ENCODE peak calls at places on chromosomes 5 and 9, in four cellular contexts. L, U, K and B are unnamed samples.

GRCh38 chr5:108459661-108460170 is 77.8 kb upstream of the FBXL17 start:
- DNase-seq in L (no peak), U (no peak), K (no peak), B (no peak)

GRCh38 chr5:38323645-38324295 is 65.4 kb downstream of the EGFLAM start:
- DNase-seq in U (no peak), K (no peak), L (no peak), B (no peak)

GRCh38 chr5:8829322-8830029 is 716.4 kb downstream of the SEMA5A start:
- DNase-seq in U (peak), L (no peak), K (no peak), B (no peak)

GRCh38 chr5:107668933-107669542 is 1.7 kb downstream of the EFNA5 start:
- DNase-seq in K (peak), L (peak), U (no peak), B (no peak)

GRCh38 chr5:154063372-154063771 is 24.6 kb downstream of the MFAP3 start:
- DNase-seq in K (no peak), U (no peak), L (no peak), B (no peak)

GRCh38 chr5:36444582-36444999 is 142.9 kb upstream of the RANBP3L start:
- DNase-seq in L (no peak), K (no peak), U (no peak), B (no peak)

GRCh38 chr5:93588586-93589347 is 5.7 kb downstream of the NR2F1 start:
- DNase-seq in U (no peak), L (no peak), K (no peak), B (no peak)

GRCh38 chr5:177310332-177310731 is 1.4 kb downstream of the MXD3 start:
- DNase-seq in K (no peak), U (no peak), L (peak), B (peak)

GRCh38 chr5:171745602-171746001 is 40.0 kb upstream of the SMIM23 start:
- DNase-seq in U (no peak), L (no peak), K (no peak), B (no peak)

GRCh38 chr5:39464096-39464495 is 39.3 kb upstream of the DAB2 start:
- DNase-seq in U (no peak), K (no peak), L (no peak), B (no peak)

GRCh38 chr5:38265546-38266179 is 7.3 kb downstream of the EGFLAM start:
- DNase-seq in L (peak), K (peak), U (peak), B (no peak)

GRCh38 chr9:105062222-105062850 is 134.4 kb upstream of the ABCA1 start:
- DNase-seq in L (no peak), K (no peak), U (no peak), B (no peak)

GRCh38 chr5:74017786-74018211 is 391.8 kb downstream of the ARHGEF28 start:
- DNase-seq in U (no peak), L (no peak), K (no peak), B (no peak)

GRCh38 chr9:124594673-124595072 is 87.5 kb upstream of the NR5A1 start:
- DNase-seq in L (no peak), U (no peak), K (no peak), B (no peak)

GRCh38 chr9:93223241-93224180 is 39.6 kb downstream of the WNK2 start:
- DNase-seq in U (peak), L (peak), K (no peak), B (no peak)

GRCh38 chr5:15483348-15484090 is 16.5 kb upstream of the FBXL7 start:
- DNase-seq in L (no peak), K (no peak), U (no peak), B (no peak)

GRCh38 chr5:42429694-42430093 is 6.5 kb downstream of the GHR start:
- DNase-seq in U (no peak), L (no peak), K (no peak), B (no peak)

GRCh38 chr5:133327946-133328401 is 276.2 kb downstream of the HSPA4 start:
- DNase-seq in K (no peak), L (no peak), U (no peak), B (no peak)

GRCh38 chr9:130707225-130707976 is 13.8 kb downstream of the EXOSC2 start:
- DNase-seq in U (no peak), L (peak), K (peak), B (no peak)

GRCh38 chr9:131469951-131470350 is 32.8 kb upstream of the POMT1 start:
- DNase-seq in K (no peak), L (peak), U (no peak), B (peak)

GRCh38 chr9:34125681-34126206 is 754 bp downstream of the DCAF12 start:
- DNase-seq in U (no peak), L (no peak), K (peak), B (no peak)

GRCh38 chr5:174306345-174307030 is 261.0 kb downstream of the NSG2 start:
- DNase-seq in L (no peak), K (no peak), U (no peak), B (no peak)

GRCh38 chr5:112642885-112643284 is 94.8 kb upstream of the APC start:
- DNase-seq in U (no peak), K (no peak), L (no peak), B (no peak)

GRCh38 chr5:78569441-78569840 is 79.1 kb downstream of the LHFPL2 start:
- DNase-seq in K (no peak), U (peak), L (peak), B (no peak)

GRCh38 chr5:28473531-28474107 is 1435.2 kb upstream of the CDH9 start:
- DNase-seq in K (no peak), L (no peak), U (no peak), B (no peak)

GRCh38 chr5:142508630-142509425 is 177.1 kb downstream of the FGF1 start:
- DNase-seq in K (no peak), L (no peak), U (no peak), B (no peak)

GRCh38 chr5:147968855-147969254 is 62.5 kb upstream of the C5orf46 start:
- DNase-seq in K (no peak), U (no peak), L (no peak), B (no peak)

GRCh38 chr9:136992819-136993369 is 672 bp downstream of the PAXX start:
- DNase-seq in L (no peak), K (no peak), U (no peak), B (no peak)

GRCh38 chr9:463455-464125 is 248.9 kb downstream of the DOCK8 start:
- DNase-seq in K (no peak), L (no peak), U (no peak), B (no peak)

GRCh38 chr5:111697881-111698757 is 58.9 kb downstream of the NREP start:
- DNase-seq in L (no peak), K (peak), U (no peak), B (no peak)

GRCh38 chr5:146084376-146084775 is 21.0 kb downstream of the PLAC8L1 start:
- DNase-seq in L (no peak), K (no peak), U (no peak), B (no peak)

GRCh38 chr5:72065751-72066255 is 41.5 kb upstream of the MAP1B start:
- DNase-seq in U (no peak), K (peak), L (no peak), B (no peak)

GRCh38 chr9:2936221-2936620 is 92.3 kb upstream of the PUM3 start:
- DNase-seq in L (no peak), K (no peak), U (no peak), B (no peak)
- TF ChIP-seq CTCF in L (no peak), K (no peak), U (no peak), B (no peak)

GRCh38 chr5:122076023-122076422 is 2.0 kb downstream of the LOX start:
- DNase-seq in K (no peak), U (no peak), L (no peak), B (no peak)
- TF ChIP-seq CTCF in K (no peak), U (no peak), L (no peak), B (no peak)

DNA sequence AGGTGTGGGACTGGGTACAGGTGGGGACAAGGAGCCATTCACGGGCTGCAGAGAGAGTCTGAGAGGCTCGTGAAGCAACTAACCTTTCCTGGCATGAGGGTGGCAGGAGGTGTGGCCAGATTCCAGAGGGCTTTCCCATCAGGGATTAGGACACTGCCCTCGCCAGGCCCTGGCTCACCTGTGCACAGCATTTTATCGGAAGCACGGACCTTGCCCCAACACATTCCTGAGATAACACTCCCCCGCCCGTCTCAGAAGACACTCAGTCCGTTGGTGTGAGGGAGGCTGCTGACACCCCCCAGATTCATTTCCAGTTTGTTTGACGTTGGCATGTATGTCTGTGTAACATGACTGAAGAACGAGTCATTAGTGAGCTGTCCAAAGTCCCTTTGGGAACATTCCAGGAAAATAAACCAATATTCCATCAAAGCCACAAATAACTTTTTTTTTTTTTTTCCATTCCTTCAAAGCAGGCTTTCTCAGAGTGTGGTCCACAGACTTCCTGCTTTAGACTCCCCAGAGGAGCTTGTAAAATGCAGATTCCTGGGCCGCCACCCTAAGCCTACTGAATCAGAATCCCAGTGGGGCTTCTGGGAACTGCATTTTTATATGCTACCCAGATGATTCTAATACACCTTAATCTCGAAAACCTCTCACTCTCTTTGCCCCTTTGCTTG is 23.4 kb downstream of the WWC1 start:
- DNase-seq in K (no peak), U (peak), L (no peak), B (no peak)
- TF ChIP-seq CTCF in K (no peak), U (no peak), L (no peak), B (peak)

DNA sequence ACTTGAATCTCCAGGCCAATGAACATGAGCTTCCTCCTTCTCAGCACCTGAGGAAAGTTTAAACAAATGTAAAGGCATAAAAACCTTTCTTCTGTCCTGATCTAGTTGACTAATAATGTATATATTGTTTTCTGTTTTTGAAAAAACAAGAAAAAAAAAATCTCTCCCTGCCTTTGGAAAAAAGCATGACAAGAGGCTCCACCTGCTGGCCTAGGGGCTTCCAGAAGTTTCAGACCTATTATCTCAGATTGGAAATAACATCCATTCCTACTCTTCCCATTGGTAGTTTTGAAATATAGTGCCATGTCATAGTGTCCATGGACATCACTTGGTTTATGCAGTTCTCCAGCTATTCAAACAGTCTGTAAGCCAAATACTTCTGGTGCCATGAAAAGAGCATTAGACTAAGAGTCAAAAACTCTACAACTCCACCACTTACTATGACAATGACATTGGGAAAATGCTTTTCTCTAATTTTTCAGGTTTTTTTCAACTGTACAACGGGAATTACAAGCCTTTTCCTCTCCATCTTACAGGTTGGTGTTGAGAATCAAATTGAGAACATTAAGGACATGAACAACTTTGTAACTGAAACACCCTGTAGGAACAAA is 409.6 kb upstream of the MPDZ start:
- DNase-seq in K (peak), L (no peak), U (no peak), B (no peak)
- TF ChIP-seq CTCF in K (peak), L (peak), U (peak), B (peak)

GRCh38 chr5:68285857-68286611 is 70.5 kb downstream of the PIK3R1 start:
- DNase-seq in L (no peak), K (no peak), U (no peak), B (no peak)
- TF ChIP-seq CTCF in L (peak), K (peak), U (peak), B (peak)

GRCh38 chr9:16286160-16286559 is 584.3 kb downstream of the BNC2 start:
- DNase-seq in K (no peak), U (no peak), L (no peak), B (no peak)

GRCh38 chr9:16293610-16294009 is 576.9 kb downstream of the BNC2 start:
- DNase-seq in U (no peak), L (no peak), K (no peak), B (no peak)

GRCh38 chr9:16291921-16292320 is 578.5 kb downstream of the BNC2 start:
- DNase-seq in L (no peak), K (no peak), U (no peak), B (no peak)

GRCh38 chr9:16289639-16290038 is 580.8 kb downstream of the BNC2 start:
- DNase-seq in L (no peak), U (no peak), K (no peak), B (no peak)

DNA sequence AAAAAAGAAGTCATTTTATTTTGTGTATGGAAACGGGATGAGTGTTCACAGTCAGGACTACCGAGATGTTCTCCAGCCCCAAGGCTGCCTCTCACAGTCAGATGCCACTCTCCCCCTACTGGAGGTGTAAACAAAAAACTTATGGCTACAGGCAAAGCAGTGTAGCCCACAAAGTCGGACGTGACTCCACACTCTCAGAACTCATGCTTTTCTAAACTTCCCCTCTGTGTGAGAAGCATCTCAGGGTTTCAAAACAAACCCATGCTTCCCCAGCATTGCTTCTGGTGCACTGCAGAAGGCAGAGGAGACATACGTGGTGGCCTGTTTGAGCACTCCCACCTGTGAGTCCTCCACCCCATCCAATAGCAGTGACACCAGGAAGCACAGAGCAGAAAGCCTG is 580.3 kb downstream of the BNC2 start:
- DNase-seq in U (no peak), K (no peak), L (no peak), B (no peak)
- TF ChIP-seq CTCF in U (no peak), K (no peak), L (no peak), B (no peak)

GRCh38 chr9:35757527-35758275 is 3.6 kb upstream of the MSMP start:
- DNase-seq in K (no peak), L (no peak), U (no peak), B (no peak)
- TF ChIP-seq CTCF in K (no peak), L (no peak), U (no peak), B (no peak)